ENCODE peak calls at places on chromosomes 5 and 9, in four cellular contexts. T, B, F and I are unnamed samples.

GRCh38 chr5:55895276-55895675 is 44.1 kb downstream of the IL31RA start:
- DNase-seq in B (no peak), T (no peak), F (no peak), I (no peak)

GRCh38 chr9:115976726-115977125 is 176.9 kb upstream of the PAPPA start:
- DNase-seq in F (no peak), T (no peak), B (no peak), I (no peak)

GRCh38 chr9:36521148-36521547 is 51.5 kb upstream of the MELK start:
- DNase-seq in T (no peak), B (no peak), F (no peak), I (no peak)

GRCh38 chr5:149680810-149681221 is 49.3 kb upstream of the PPARGC1B start:
- DNase-seq in F (no peak), T (peak; percentile 65), B (no peak), I (no peak)

GRCh38 chr5:126483156-126483555 is 59.9 kb downstream of the GRAMD2B start:
- DNase-seq in T (no peak), B (no peak), F (no peak), I (peak; percentile 12)

GRCh38 chr9:122498883-122499288 is 11.7 kb upstream of the OR1J2 start:
- DNase-seq in T (no peak), B (peak; percentile 76), F (peak; percentile 31), I (no peak)

GRCh38 chr5:179732412-179732917 is at the start of gene MAML1:
- DNase-seq in F (peak; percentile 99), B (peak; percentile 99), T (peak; percentile 100), I (peak; percentile 100)

GRCh38 chr9:16217933-16218830 is 652.3 kb downstream of the BNC2 start:
- DNase-seq in F (no peak), T (no peak), B (no peak), I (peak; percentile 49)

GRCh38 chr5:126948453-126948852 is 81.9 kb downstream of the MARCHF3 start:
- DNase-seq in T (no peak), F (no peak), B (no peak), I (no peak)

GRCh38 chr5:91977599-91977998 is 594.5 kb upstream of the ARRDC3 start:
- DNase-seq in T (no peak), F (no peak), B (no peak), I (no peak)

GRCh38 chr5:137410234-137411010 is 88.7 kb downstream of the SPOCK1 start:
- DNase-seq in T (no peak), F (no peak), B (no peak), I (no peak)

GRCh38 chr5:137400571-137400970 is 98.6 kb downstream of the SPOCK1 start:
- DNase-seq in T (no peak), F (no peak), B (no peak), I (no peak)

GRCh38 chr5:137401946-137402345 is 97.2 kb downstream of the SPOCK1 start:
- DNase-seq in B (no peak), F (no peak), T (no peak), I (no peak)

GRCh38 chr5:137402436-137403187 is 96.5 kb downstream of the SPOCK1 start:
- DNase-seq in F (no peak), T (no peak), B (no peak), I (no peak)

DNA sequence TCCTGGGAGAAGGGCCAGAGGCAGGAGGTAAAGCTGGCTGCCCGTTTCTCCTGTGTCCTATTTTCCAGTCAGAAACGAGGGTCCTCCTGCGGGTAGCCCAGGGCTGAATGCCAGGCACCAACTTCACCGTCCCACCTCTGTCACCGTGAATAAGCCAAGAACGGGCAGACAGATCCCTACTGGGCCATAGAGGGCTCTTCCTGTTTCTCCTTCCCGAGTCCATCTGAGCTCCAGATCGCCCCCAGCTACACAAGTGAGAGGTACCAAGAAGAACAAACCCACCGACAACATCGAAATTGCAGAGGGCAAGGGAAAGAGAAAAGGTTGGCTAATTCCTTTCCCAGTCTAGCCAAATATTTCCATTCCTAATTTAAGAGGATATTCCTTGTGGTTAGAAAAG is 93.7 kb downstream of the SPOCK1 start:
- DNase-seq in T (no peak), F (no peak), B (no peak), I (no peak)
- H3K36me3 ChIP-seq in T (no peaks in the 10 kb centered on the region), F (no peaks in the 10 kb centered on the region), B (no peaks in the 10 kb centered on the region), I (no peaks in the 10 kb centered on the region)

GRCh38 chr5:134139891-134140469 is 25.5 kb downstream of the TCF7 start:
- DNase-seq in B (no peak), T (peak; percentile 36), F (no peak), I (no peak)

GRCh38 chr5:134141346-134142050 is 27.0 kb downstream of the TCF7 start:
- DNase-seq in T (peak; percentile 38), F (no peak), B (no peak), I (no peak)

GRCh38 chr5:134138416-134139376 is 24.2 kb downstream of the TCF7 start:
- DNase-seq in F (no peak), T (peak; percentile 36), B (no peak), I (no peak)

GRCh38 chr5:134140530-134141201 is 26.2 kb downstream of the TCF7 start:
- DNase-seq in F (peak; percentile 82), B (peak; percentile 81), T (peak; percentile 72), I (peak; percentile 77)

GRCh38 chr5:134139377-134139851 is 24.9 kb downstream of the TCF7 start:
- DNase-seq in B (no peak), F (no peak), T (peak; percentile 47), I (no peak)
- H3K27ac ChIP-seq in B (no peak overlapping the region), F (no peak overlapping the region), T (no peak overlapping the region), I (no peak overlapping the region)

GRCh38 chr9:114364528-114365041 is 23.2 kb downstream of the AKNA start:
- DNase-seq in T (no peak), F (no peak), B (no peak), I (no peak)

GRCh38 chr9:114364123-114364522 is 23.7 kb downstream of the AKNA start:
- DNase-seq in F (no peak), T (no peak), B (no peak), I (peak; percentile 89)

GRCh38 chr9:114365194-114365593 is 22.6 kb downstream of the AKNA start:
- DNase-seq in B (no peak), F (no peak), T (no peak), I (no peak)

GRCh38 chr9:114362394-114362793 is 25.4 kb downstream of the AKNA start:
- DNase-seq in B (no peak), F (no peak), T (no peak), I (no peak)

DNA sequence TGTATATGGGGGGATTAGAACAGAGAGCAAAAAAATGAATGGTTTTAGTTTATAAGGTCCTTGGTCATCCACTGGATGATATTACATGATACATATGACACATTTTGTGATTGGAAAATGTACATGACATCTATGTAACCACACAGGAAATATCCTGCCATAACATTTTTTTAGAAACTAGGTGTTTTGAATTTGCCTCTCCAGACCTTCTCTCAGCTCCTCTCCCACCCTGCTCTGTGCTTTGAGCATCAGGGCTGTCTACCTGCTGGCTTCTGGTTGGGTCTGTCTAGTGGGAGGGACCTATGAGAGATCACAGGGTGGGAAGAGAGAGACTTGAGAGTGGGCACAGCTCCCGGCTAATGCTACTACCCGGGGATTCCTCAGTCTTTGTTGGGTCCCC is 24.4 kb downstream of the AKNA start:
- DNase-seq in F (no peak), B (no peak), T (no peak), I (no peak)
- H3K4me1 ChIP-seq in F (peaks cover 3% of the 10 kb centered on the region), B (no peaks in the 10 kb centered on the region), T (no peaks in the 10 kb centered on the region), I (no peaks in the 10 kb centered on the region)

GRCh38 chr9:89390068-89390555 is 71.8 kb downstream of the SECISBP2 start:
- DNase-seq in B (no peak), T (no peak), F (no peak), I (no peak)

GRCh38 chr9:89387970-89388867 is 69.9 kb downstream of the SECISBP2 start:
- DNase-seq in T (peak; percentile 87), B (peak; percentile 35), F (no peak), I (peak; percentile 93)

GRCh38 chr9:89388868-89389177 is 70.5 kb downstream of the SECISBP2 start:
- DNase-seq in B (no peak), F (no peak), T (no peak), I (no peak)

GRCh38 chr9:89391585-89391984 is 73.3 kb downstream of the SECISBP2 start:
- DNase-seq in B (no peak), F (no peak), T (no peak), I (no peak)

GRCh38 chr9:89390578-89390977 is 72.3 kb downstream of the SECISBP2 start:
- DNase-seq in F (no peak), B (no peak), T (no peak), I (no peak)
- H3K36me3 ChIP-seq in F (no peaks in the 10 kb centered on the region), B (no peaks in the 10 kb centered on the region), T (peaks cover 3% of the 10 kb centered on the region), I (peaks cover 33% of the 10 kb centered on the region)

GRCh38 chr5:139665626-139666025 is 17.5 kb downstream of the CXXC5 start:
- DNase-seq in F (no peak), T (no peak), B (no peak), I (no peak)
- H3K27ac ChIP-seq in F (peak overlapping the region; percentile 95), T (peak overlapping the region; percentile 98), B (peak overlapping the region; percentile 40), I (peak overlapping the region; percentile 68)

DNA sequence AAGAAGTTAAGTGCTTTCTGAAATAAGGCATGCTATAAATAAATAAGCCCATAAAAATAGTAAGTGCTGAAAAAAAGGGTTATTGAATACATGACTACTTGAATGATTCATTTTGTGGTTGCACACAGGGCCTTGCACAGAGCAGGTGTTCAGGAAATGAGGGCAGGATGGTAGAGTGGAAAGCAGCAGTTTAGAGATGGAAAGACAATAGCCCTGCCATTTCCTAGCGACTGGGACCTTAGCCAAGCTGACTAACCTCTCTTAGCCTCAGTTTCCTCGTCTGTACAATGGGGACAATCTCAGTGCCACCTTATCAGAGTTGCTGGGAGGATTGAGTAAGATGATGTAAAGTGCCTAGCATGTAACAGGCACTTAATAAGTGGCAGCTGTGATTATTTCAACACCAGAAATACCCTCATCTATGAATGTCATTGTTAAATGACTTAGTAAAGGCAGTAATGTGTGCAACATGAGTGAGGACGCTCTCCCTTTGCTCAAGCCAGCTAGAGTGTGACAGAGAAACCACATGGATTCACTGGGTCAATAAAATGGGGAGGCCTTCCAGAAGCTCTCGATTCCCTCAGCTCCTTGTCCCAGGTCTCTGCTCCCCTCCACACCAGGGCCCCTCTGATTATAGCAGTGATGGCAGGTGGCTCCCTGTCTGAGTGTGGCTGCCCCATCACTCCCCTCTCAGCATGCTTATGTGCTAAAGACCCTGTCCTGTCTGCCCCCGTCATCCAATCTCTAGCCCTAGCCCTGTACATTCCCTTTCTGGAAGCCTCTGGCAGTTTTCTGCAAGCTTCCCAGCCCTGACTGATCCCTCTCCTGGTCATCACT is 16.0 kb upstream of the PHF19 start:
- DNase-seq in B (peak; percentile 49), T (no peak), F (peak; percentile 31), I (no peak)
- H3K4me1 ChIP-seq in B (peaks cover 14% of the 10 kb centered on the region), T (peaks cover 5% of the 10 kb centered on the region), F (peaks cover 41% of the 10 kb centered on the region), I (peaks cover 10% of the 10 kb centered on the region)